ENCODE peak calls at places on chromosomes 7 and 10, in eight cellular contexts. F is CD14-positive monocyte; I is fibroblast of mammary gland; E is M059J; T is mesothelial cell of epicardium; G is stimulated activated CD4-positive, alpha-beta T cell treated with anti-CD3 and anti-CD28 coated beads, Interleukin-1b, Interleukin-23, amount 100 ng/mL, for 24 hours; Y is effector memory CD8-positive, alpha-beta T cell; C is kidney. X is an unnamed sample.

GRCh38 chr10:130817046-130817624 is 494.4 kb downstream of the TCERG1L start:
- DNase-seq in Y (no peak), T (no peak), C (no peak), I (no peak), E (no peak), G (no peak), F (no peak), X (no peak)

GRCh38 chr10:52314007-52314821 is at the start of gene DKK1:
- DNase-seq in E (peak), I (peak), F (no peak), G (no peak), C (peak), T (peak), Y (no peak), X (peak)

GRCh38 chr10:99442394-99442793 is 12.0 kb upstream of the GOT1 start:
- DNase-seq in E (no peak), I (no peak), F (no peak), Y (no peak), G (no peak), T (no peak), C (no peak), X (no peak)

GRCh38 chr7:134045716-134046115 is 81.4 kb upstream of the LRGUK start:
- DNase-seq in T (no peak), C (no peak), E (no peak), F (no peak), Y (no peak), G (no peak), I (no peak), X (no peak)

GRCh38 chr10:99435986-99436633 is 5.7 kb upstream of the GOT1 start:
- DNase-seq in T (no peak), C (no peak), Y (no peak), I (peak), F (no peak), G (no peak), E (peak), X (no peak)

GRCh38 chr7:14899065-14899464 is 3.5 kb downstream of the DGKB start:
- DNase-seq in E (peak), C (no peak), F (no peak), G (no peak), Y (no peak), T (no peak), I (peak), X (no peak)

GRCh38 chr10:21334891-21335696 is 190.4 kb downstream of the SKIDA1 start:
- DNase-seq in E (peak), G (no peak), Y (no peak), I (peak), T (no peak), F (no peak), C (no peak), X (no peak)

GRCh38 chr7:68279827-68280400 is 1283.3 kb downstream of the TYW1 start:
- DNase-seq in Y (no peak), G (no peak), T (no peak), C (no peak), E (no peak), F (no peak), I (no peak), X (no peak)

GRCh38 chr10:34791947-34792346 is 23.1 kb downstream of the PARD3 start:
- DNase-seq in G (no peak), C (no peak), I (no peak), T (no peak), F (no peak), Y (no peak), E (no peak), X (no peak)

GRCh38 chr10:45553613-45554012 is 119.0 kb downstream of the ZFAND4 start:
- DNase-seq in T (no peak), G (no peak), Y (no peak), I (no peak), F (no peak), E (no peak), C (no peak), X (no peak)

GRCh38 chr7:45136106-45137060 is 21.2 kb upstream of the RAMP3 start:
- DNase-seq in G (peak), T (no peak), F (peak), C (no peak), E (peak), I (peak), Y (peak), X (no peak)

GRCh38 chr10:70579234-70580002 is 23.1 kb downstream of the PRF1 start:
- DNase-seq in G (no peak), T (no peak), F (peak), E (peak), C (peak), I (no peak), Y (no peak), X (no peak)

GRCh38 chr7:135901585-135902540 is 75.3 kb downstream of the MTPN start:
- DNase-seq in T (no peak), I (no peak), Y (no peak), C (no peak), E (no peak), F (no peak), G (no peak), X (no peak)

GRCh38 chr7:13240349-13240748 is 552.9 kb downstream of the ARL4A start:
- DNase-seq in G (no peak), T (no peak), F (no peak), Y (no peak), C (no peak), E (peak), I (peak), X (no peak)

GRCh38 chr10:43688348-43688892 is 39.7 kb upstream of the ZNF32 start:
- DNase-seq in C (no peak), T (no peak), F (no peak), E (peak), G (no peak), I (no peak), Y (no peak), X (no peak)

GRCh38 chr7:85567983-85568382 is 381.1 kb upstream of the SEMA3D start:
- DNase-seq in Y (no peak), F (no peak), G (no peak), C (no peak), I (no peak), E (no peak), T (no peak), X (no peak)

GRCh38 chr7:137045573-137045972 is 177.1 kb downstream of the CHRM2 start:
- DNase-seq in E (no peak), I (no peak), T (no peak), Y (no peak), C (no peak), G (no peak), F (no peak), X (no peak)

GRCh38 chr7:70570029-70570428 is 561.9 kb upstream of the GALNT17 start:
- DNase-seq in Y (no peak), T (no peak), C (no peak), E (no peak), I (no peak), F (no peak), G (no peak), X (no peak)

GRCh38 chr7:17184805-17185689 is 113.4 kb upstream of the AHR start:
- DNase-seq in G (no peak), C (no peak), F (no peak), T (no peak), I (peak), E (peak), Y (no peak), X (no peak)

GRCh38 chr7:23012797-23013714 is 874 bp downstream of the HYCC1 start:
- DNase-seq in I (no peak), T (no peak), G (no peak), F (no peak), C (peak), Y (peak), E (peak), X (no peak)

GRCh38 chr7:47571355-47572100 is 10.4 kb downstream of the TNS3 start:
- DNase-seq in C (peak), I (peak), E (peak), F (no peak), T (peak), Y (no peak), G (no peak), X (no peak)

GRCh38 chr7:138186951-138187351 is 110.7 kb downstream of the AKR1D1 start:
- DNase-seq in T (no peak), F (no peak), G (no peak), C (no peak), I (no peak), Y (no peak), E (peak), X (no peak)

GRCh38 chr10:6050801-6051445 is 11.2 kb downstream of the IL2RA start:
- DNase-seq in G (no peak), Y (peak), I (peak), F (no peak), E (peak), T (no peak), C (peak), X (no peak)

GRCh38 chr7:135178364-135178763 is 7.9 kb upstream of the CYREN start:
- DNase-seq in G (no peak), T (no peak), C (no peak), F (no peak), E (no peak), I (no peak), Y (no peak), X (no peak)

GRCh38 chr7:136869006-136869961 is 832 bp downstream of the CHRM2 start:
- DNase-seq in G (no peak), F (no peak), C (peak), Y (no peak), T (peak), I (no peak), E (peak), X (peak)

GRCh38 chr7:44133295-44133694 is 7.8 kb downstream of the MYL7 start:
- DNase-seq in T (no peak), G (no peak), F (no peak), I (no peak), E (no peak), C (peak), Y (no peak), X (peak)

GRCh38 chr7:2431260-2431867 is 28.0 kb downstream of the CHST12 start:
- DNase-seq in C (no peak), T (no peak), E (no peak), F (no peak), I (no peak), Y (peak), G (no peak), X (no peak)

GRCh38 chr10:119644215-119644826 is 6.9 kb upstream of the BAG3 start:
- DNase-seq in I (peak), G (no peak), C (no peak), F (no peak), T (no peak), Y (no peak), E (no peak), X (no peak)